ENCODE peak calls at places on chromosomes 16 and 17, in six cellular contexts. One of them, this sample, is unnamed.
A peak's percentile ranks its signal among the peaks of the same experiment; 100 is the strongest.

GRCh38 chr16:82882982-82883863 is 256.5 kb downstream of the CDH13 start:
- DNase-seq in sigmoid colon: no peak
- DNase-seq in Peyer's patch: no peak
- DNase-seq in HepG2: no peak
- DNase-seq in thyroid gland: no peak
- DNase-seq in adrenal gland: no peak
- DNase-seq in this sample: no peak

GRCh38 chr16:9901-10665 is 43.3 kb downstream of the POLR3K start:
- DNase-seq in sigmoid colon: peak; percentile 71
- DNase-seq in Peyer's patch: no peak
- DNase-seq in HepG2: no peak
- DNase-seq in thyroid gland: peak; percentile 25
- DNase-seq in adrenal gland: peak; percentile 65
- DNase-seq in this sample: peak; percentile 92

GRCh38 chr16:31271621-31272190 is 11.9 kb downstream of the ITGAM start:
- DNase-seq in sigmoid colon: no peak
- DNase-seq in Peyer's patch: no peak
- DNase-seq in HepG2: no peak
- DNase-seq in thyroid gland: no peak
- DNase-seq in adrenal gland: no peak
- DNase-seq in this sample: peak; percentile 39

GRCh38 chr17:32596666-32597065 is 109.9 kb downstream of the CDK5R1 start:
- DNase-seq in sigmoid colon: no peak
- DNase-seq in Peyer's patch: no peak
- DNase-seq in HepG2: no peak
- DNase-seq in thyroid gland: no peak
- DNase-seq in adrenal gland: no peak
- DNase-seq in this sample: no peak

GRCh38 chr17:59888145-59888750 is 4.5 kb downstream of the TUBD1 start:
- DNase-seq in sigmoid colon: no peak
- DNase-seq in Peyer's patch: peak; percentile 6
- DNase-seq in HepG2: no peak
- DNase-seq in thyroid gland: no peak
- DNase-seq in adrenal gland: no peak
- DNase-seq in this sample: no peak

GRCh38 chr16:57479422-57480126 is 6.7 kb downstream of the DOK4 start:
- DNase-seq in sigmoid colon: no peak
- DNase-seq in Peyer's patch: no peak
- DNase-seq in HepG2: peak; percentile 60
- DNase-seq in thyroid gland: no peak
- DNase-seq in adrenal gland: no peak
- DNase-seq in this sample: no peak

GRCh38 chr17:956905-957304 is 22.7 kb downstream of the NXN start:
- DNase-seq in sigmoid colon: no peak
- DNase-seq in Peyer's patch: no peak
- DNase-seq in HepG2: no peak
- DNase-seq in thyroid gland: no peak
- DNase-seq in adrenal gland: no peak
- DNase-seq in this sample: no peak

GRCh38 chr17:57862990-57863667 is 13.3 kb upstream of the MRPS23 start:
- DNase-seq in sigmoid colon: peak; percentile 67
- DNase-seq in Peyer's patch: no peak
- DNase-seq in HepG2: peak; percentile 94
- DNase-seq in thyroid gland: no peak
- DNase-seq in adrenal gland: no peak
- DNase-seq in this sample: no peak

GRCh38 chr17:55660171-55660886 is 62.3 kb downstream of the TMEM100 start:
- DNase-seq in sigmoid colon: no peak
- DNase-seq in Peyer's patch: no peak
- DNase-seq in HepG2: peak; percentile 9
- DNase-seq in thyroid gland: no peak
- DNase-seq in adrenal gland: no peak
- DNase-seq in this sample: no peak

GRCh38 chr16:88855176-88855575 is 1.6 kb downstream of the GALNS start:
- DNase-seq in sigmoid colon: no peak
- DNase-seq in Peyer's patch: no peak
- DNase-seq in HepG2: no peak
- DNase-seq in thyroid gland: no peak
- DNase-seq in adrenal gland: no peak
- DNase-seq in this sample: no peak

GRCh38 chr16:58381661-58382060 is 10.6 kb upstream of the GINS3 start:
- DNase-seq in sigmoid colon: no peak
- DNase-seq in Peyer's patch: no peak
- DNase-seq in HepG2: no peak
- DNase-seq in thyroid gland: no peak
- DNase-seq in adrenal gland: no peak
- DNase-seq in this sample: no peak

GRCh38 chr17:12116143-12116542 is 95.5 kb downstream of the MAP2K4 start:
- DNase-seq in sigmoid colon: no peak
- DNase-seq in Peyer's patch: no peak
- DNase-seq in HepG2: no peak
- DNase-seq in thyroid gland: no peak
- DNase-seq in adrenal gland: no peak
- DNase-seq in this sample: no peak

GRCh38 chr17:19720631-19721426 is 4.4 kb upstream of the SLC47A2 start:
- DNase-seq in sigmoid colon: no peak
- DNase-seq in Peyer's patch: no peak
- DNase-seq in HepG2: peak; percentile 68
- DNase-seq in thyroid gland: peak; percentile 85
- DNase-seq in adrenal gland: no peak
- DNase-seq in this sample: no peak

GRCh38 chr17:56754523-56755208 is 79.1 kb downstream of the C17orf67 start:
- DNase-seq in sigmoid colon: no peak
- DNase-seq in Peyer's patch: no peak
- DNase-seq in HepG2: peak; percentile 83
- DNase-seq in thyroid gland: no peak
- DNase-seq in adrenal gland: no peak
- DNase-seq in this sample: no peak

GRCh38 chr16:57112403-57113041 is 20.1 kb downstream of the CPNE2 start:
- DNase-seq in sigmoid colon: no peak
- DNase-seq in Peyer's patch: no peak
- DNase-seq in HepG2: no peak
- DNase-seq in thyroid gland: no peak
- DNase-seq in adrenal gland: no peak
- DNase-seq in this sample: no peak

GRCh38 chr17:7220593-7221280 is 999 bp downstream of the ACADVL start:
- DNase-seq in sigmoid colon: peak; percentile 86
- DNase-seq in Peyer's patch: peak; percentile 57
- DNase-seq in HepG2: peak; percentile 44
- DNase-seq in thyroid gland: peak; percentile 55
- DNase-seq in adrenal gland: peak; percentile 83
- DNase-seq in this sample: no peak

GRCh38 chr17:12422632-12423031 is 243.1 kb upstream of the MYOCD start:
- DNase-seq in sigmoid colon: peak; percentile 90
- DNase-seq in Peyer's patch: no peak
- DNase-seq in HepG2: no peak
- DNase-seq in thyroid gland: peak; percentile 96
- DNase-seq in adrenal gland: no peak
- DNase-seq in this sample: no peak

GRCh38 chr16:72029567-72030271 is 21.2 kb downstream of the DHODH start:
- DNase-seq in sigmoid colon: no peak
- DNase-seq in Peyer's patch: no peak
- DNase-seq in HepG2: no peak
- DNase-seq in thyroid gland: no peak
- DNase-seq in adrenal gland: no peak
- DNase-seq in this sample: no peak

GRCh38 chr17:27475070-27475673 is 18.9 kb downstream of the KSR1 start:
- DNase-seq in sigmoid colon: no peak
- DNase-seq in Peyer's patch: no peak
- DNase-seq in HepG2: no peak
- DNase-seq in thyroid gland: peak; percentile 53
- DNase-seq in adrenal gland: no peak
- DNase-seq in this sample: no peak

GRCh38 chr16:4091638-4092037 is 24.6 kb downstream of the ADCY9 start:
- DNase-seq in sigmoid colon: no peak
- DNase-seq in Peyer's patch: no peak
- DNase-seq in HepG2: no peak
- DNase-seq in thyroid gland: no peak
- DNase-seq in adrenal gland: no peak
- DNase-seq in this sample: peak; percentile 68

GRCh38 chr17:45700171-45701090 is 83.7 kb upstream of the CRHR1 start:
- DNase-seq in sigmoid colon: no peak
- DNase-seq in Peyer's patch: no peak
- DNase-seq in HepG2: no peak
- DNase-seq in thyroid gland: no peak
- DNase-seq in adrenal gland: no peak
- DNase-seq in this sample: no peak

GRCh38 chr17:3905017-3905486 is 11.2 kb downstream of the P2RX1 start:
- DNase-seq in sigmoid colon: no peak
- DNase-seq in Peyer's patch: peak; percentile 56
- DNase-seq in HepG2: no peak
- DNase-seq in thyroid gland: no peak
- DNase-seq in adrenal gland: no peak
- DNase-seq in this sample: no peak

GRCh38 chr16:10332301-10332700 is 53.6 kb upstream of the ATF7IP2 start:
- DNase-seq in sigmoid colon: no peak
- DNase-seq in Peyer's patch: no peak
- DNase-seq in HepG2: peak; percentile 74
- DNase-seq in thyroid gland: no peak
- DNase-seq in adrenal gland: peak; percentile 42
- DNase-seq in this sample: no peak

GRCh38 chr16:88633684-88634140 is 4.7 kb upstream of the IL17C start:
- DNase-seq in sigmoid colon: no peak
- DNase-seq in Peyer's patch: peak; percentile 61
- DNase-seq in HepG2: peak; percentile 63
- DNase-seq in thyroid gland: peak; percentile 73
- DNase-seq in adrenal gland: no peak
- DNase-seq in this sample: no peak

GRCh38 chr17:33732116-33732515 is 439.0 kb upstream of the ASIC2 start:
- DNase-seq in sigmoid colon: no peak
- DNase-seq in Peyer's patch: no peak
- DNase-seq in HepG2: peak; percentile 3
- DNase-seq in thyroid gland: no peak
- DNase-seq in adrenal gland: no peak
- DNase-seq in this sample: no peak

GRCh38 chr16:67667817-67668494 is 1.3 kb downstream of the C16orf86 start:
- DNase-seq in sigmoid colon: peak; percentile 95
- DNase-seq in Peyer's patch: peak; percentile 81
- DNase-seq in HepG2: peak; percentile 96
- DNase-seq in thyroid gland: peak; percentile 93
- DNase-seq in adrenal gland: peak; percentile 91
- DNase-seq in this sample: peak; percentile 96
- H3K4me3 ChIP-seq in sigmoid colon: peak overlapping the region; percentile 99
- H3K4me3 ChIP-seq in Peyer's patch: peak overlapping the region; percentile 99
- H3K4me3 ChIP-seq in HepG2: peak overlapping the region; percentile 77
- H3K4me3 ChIP-seq in thyroid gland: no peak overlapping the region
- H3K4me3 ChIP-seq in adrenal gland: no peak overlapping the region
- H3K4me3 ChIP-seq in this sample: no peak overlapping the region

DNA sequence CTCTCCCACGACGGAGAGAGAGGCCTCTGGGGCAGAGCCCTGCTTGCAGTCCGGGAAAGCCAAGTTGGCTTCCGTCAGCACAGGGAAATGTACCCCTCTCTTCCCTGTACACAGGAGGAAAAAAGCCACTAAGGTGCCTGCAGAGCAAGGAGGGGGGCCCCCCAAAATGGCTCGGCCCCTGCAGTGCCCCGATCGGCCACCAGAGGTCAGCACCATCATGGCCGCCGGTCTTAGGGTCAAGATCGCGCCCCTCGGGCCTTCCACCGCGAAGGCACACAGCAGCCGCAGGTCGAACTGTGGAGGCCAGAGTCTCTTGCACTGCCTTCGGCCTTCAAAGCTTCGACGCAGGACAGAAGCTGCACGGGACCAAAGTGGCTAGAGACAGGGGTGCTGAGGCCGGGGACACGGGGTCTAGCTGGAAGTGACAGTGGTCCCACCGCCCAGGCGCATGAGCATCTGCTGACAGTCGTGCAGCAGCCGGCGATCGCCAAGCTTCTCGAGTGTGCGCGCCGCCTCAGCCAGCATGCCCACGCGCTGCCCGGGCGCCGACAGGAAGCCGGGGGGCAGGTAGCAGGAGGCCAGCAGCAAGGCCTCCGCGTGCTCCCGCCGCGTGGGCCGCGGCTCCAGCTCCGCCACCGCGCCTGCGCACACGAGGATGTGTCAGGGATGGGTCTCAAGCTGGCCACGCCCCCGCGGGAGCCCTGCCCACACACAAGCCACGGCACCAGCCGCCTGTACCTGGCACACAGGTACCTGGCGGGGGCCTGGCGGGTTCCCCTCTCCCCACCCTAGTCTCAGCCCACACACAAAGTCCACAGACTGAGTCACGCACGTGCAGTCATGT is 24.4 kb downstream of the SREBF1 start:
- DNase-seq in sigmoid colon: peak; percentile 89
- DNase-seq in Peyer's patch: peak; percentile 74
- DNase-seq in HepG2: peak; percentile 52
- DNase-seq in thyroid gland: peak; percentile 70
- DNase-seq in adrenal gland: peak; percentile 83
- DNase-seq in this sample: peak; percentile 56
- TF ChIP-seq POLR2A in sigmoid colon: no peak
- TF ChIP-seq POLR2A in Peyer's patch: no peak
- TF ChIP-seq POLR2A in HepG2: peak; percentile 16
- TF ChIP-seq POLR2A in thyroid gland: no peak
- TF ChIP-seq POLR2A in adrenal gland: no peak
- TF ChIP-seq POLR2A in this sample: no peak

DNA sequence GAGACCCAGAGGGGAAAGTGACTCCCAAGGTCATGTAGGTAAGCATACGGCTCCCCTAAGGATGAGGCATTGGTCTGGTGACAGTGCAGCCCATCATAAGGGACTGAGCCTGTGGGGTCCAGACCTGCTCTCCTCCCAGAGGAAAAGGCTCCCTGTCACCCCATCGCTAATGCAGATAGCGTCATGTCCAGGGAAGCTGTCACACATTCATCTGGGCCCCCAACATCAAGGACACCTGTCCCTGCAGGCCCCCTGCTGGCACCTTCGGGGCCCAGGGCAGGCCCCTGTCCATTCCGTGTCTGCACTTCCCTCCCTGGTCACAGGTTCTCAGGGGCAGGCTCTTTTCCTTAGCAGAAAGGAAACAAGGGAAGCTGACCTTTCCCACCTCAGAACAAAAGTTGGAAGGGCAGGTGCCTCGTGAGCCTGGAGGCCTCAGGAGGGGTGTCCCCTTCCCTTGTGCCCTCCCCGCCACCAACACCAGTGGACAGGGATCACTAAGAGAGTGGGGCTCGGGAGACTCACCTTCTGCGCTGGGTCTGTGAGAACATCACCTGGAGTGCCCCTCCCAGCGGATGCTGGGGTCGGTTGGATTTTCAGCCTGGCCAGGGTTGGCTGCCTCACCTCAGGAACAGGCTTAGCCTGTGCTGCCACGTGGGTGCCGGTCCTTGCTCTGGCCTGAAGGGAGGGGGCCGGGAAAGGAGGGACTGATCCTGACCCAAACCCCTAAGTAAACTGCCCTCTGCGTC is 17.3 kb upstream of the LASP1NB start:
- DNase-seq in sigmoid colon: no peak
- DNase-seq in Peyer's patch: no peak
- DNase-seq in HepG2: no peak
- DNase-seq in thyroid gland: no peak
- DNase-seq in adrenal gland: no peak
- DNase-seq in this sample: no peak
- H3K4me3 ChIP-seq in sigmoid colon: no peak overlapping the region
- H3K4me3 ChIP-seq in Peyer's patch: no peak overlapping the region
- H3K4me3 ChIP-seq in HepG2: no peak overlapping the region
- H3K4me3 ChIP-seq in thyroid gland: no peak overlapping the region
- H3K4me3 ChIP-seq in adrenal gland: no peak overlapping the region
- H3K4me3 ChIP-seq in this sample: no peak overlapping the region

DNA sequence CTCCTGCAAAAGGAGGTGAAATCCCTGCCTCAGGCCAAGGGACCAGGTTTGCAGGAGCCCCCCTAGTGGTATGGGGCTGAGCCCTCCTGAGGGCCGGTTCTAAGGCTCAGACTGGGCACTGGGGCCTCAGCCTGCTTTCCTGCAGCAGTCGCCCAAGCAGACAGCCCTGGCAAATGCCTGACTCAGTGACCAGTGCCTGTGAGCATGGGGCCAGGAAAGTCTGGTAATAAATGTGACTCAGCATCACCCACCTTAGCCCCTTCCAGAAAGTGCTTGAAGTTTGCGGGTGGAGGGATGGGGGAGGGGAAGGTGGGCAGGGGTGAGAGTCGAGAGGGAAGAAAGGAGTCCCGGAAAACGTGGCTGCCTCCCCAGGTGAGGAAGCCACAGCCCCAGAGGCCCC is 2.1 kb downstream of the MC1R start:
- DNase-seq in sigmoid colon: no peak
- DNase-seq in Peyer's patch: no peak
- DNase-seq in HepG2: no peak
- DNase-seq in thyroid gland: no peak
- DNase-seq in adrenal gland: peak; percentile 50
- DNase-seq in this sample: no peak
- TF ChIP-seq POLR2A in sigmoid colon: no peak
- TF ChIP-seq POLR2A in Peyer's patch: no peak
- TF ChIP-seq POLR2A in HepG2: no peak
- TF ChIP-seq POLR2A in thyroid gland: no peak
- TF ChIP-seq POLR2A in adrenal gland: no peak
- TF ChIP-seq POLR2A in this sample: no peak